ENCODE peak calls at places on chromosome 20, in five cellular contexts. One of them, this sample, is unnamed.

GRCh38 chr20:59939879-59940128 is 301 bp downstream of the PPP1R3D start:
- DNase-seq in right atrium auricular region: no peak
- DNase-seq in astrocyte: no peak
- DNase-seq in ascending aorta: no peak
- DNase-seq in endothelial cell of umbilical vein: no peak
- DNase-seq in this sample: no peak

GRCh38 chr20:47016068-47016664 is 121.5 kb downstream of the EYA2 start:
- DNase-seq in ascending aorta: no peak
- DNase-seq in endothelial cell of umbilical vein: no peak
- DNase-seq in right atrium auricular region: no peak
- DNase-seq in astrocyte: no peak
- DNase-seq in this sample: no peak

GRCh38 chr20:56788671-56789610 is 159.8 kb downstream of the TFAP2C start:
- DNase-seq in ascending aorta: no peak
- DNase-seq in right atrium auricular region: no peak
- DNase-seq in endothelial cell of umbilical vein: no peak
- DNase-seq in astrocyte: no peak
- DNase-seq in this sample: no peak

GRCh38 chr20:37911838-37912273 is 8.9 kb downstream of the VSTM2L start:
- DNase-seq in endothelial cell of umbilical vein: no peak
- DNase-seq in right atrium auricular region: no peak
- DNase-seq in ascending aorta: no peak
- DNase-seq in astrocyte: peak; percentile 23
- DNase-seq in this sample: no peak

GRCh38 chr20:5716953-5717352 is 33.2 kb upstream of the SHLD1 start:
- DNase-seq in ascending aorta: no peak
- DNase-seq in astrocyte: no peak
- DNase-seq in endothelial cell of umbilical vein: no peak
- DNase-seq in right atrium auricular region: no peak
- DNase-seq in this sample: no peak

GRCh38 chr20:4045741-4046140 is 30.4 kb upstream of the RNF24 start:
- DNase-seq in right atrium auricular region: peak; percentile 16
- DNase-seq in ascending aorta: no peak
- DNase-seq in astrocyte: peak; percentile 69
- DNase-seq in endothelial cell of umbilical vein: peak; percentile 13
- DNase-seq in this sample: no peak

GRCh38 chr20:38201356-38201755 is 36.3 kb upstream of the TGM2 start:
- DNase-seq in right atrium auricular region: peak; percentile 82
- DNase-seq in astrocyte: peak; percentile 78
- DNase-seq in ascending aorta: no peak
- DNase-seq in endothelial cell of umbilical vein: peak; percentile 39
- DNase-seq in this sample: no peak

GRCh38 chr20:10581823-10582222 is 92.0 kb downstream of the JAG1 start:
- DNase-seq in endothelial cell of umbilical vein: no peak
- DNase-seq in astrocyte: no peak
- DNase-seq in ascending aorta: no peak
- DNase-seq in right atrium auricular region: no peak
- DNase-seq in this sample: no peak

GRCh38 chr20:20083796-20084195 is 31.5 kb downstream of the CFAP61 start:
- DNase-seq in endothelial cell of umbilical vein: peak; percentile 33
- DNase-seq in astrocyte: peak; percentile 11
- DNase-seq in ascending aorta: no peak
- DNase-seq in right atrium auricular region: no peak
- DNase-seq in this sample: no peak

GRCh38 chr20:10949930-10950783 is 276.4 kb upstream of the JAG1 start:
- DNase-seq in right atrium auricular region: no peak
- DNase-seq in ascending aorta: no peak
- DNase-seq in astrocyte: no peak
- DNase-seq in endothelial cell of umbilical vein: no peak
- DNase-seq in this sample: no peak

GRCh38 chr20:2800590-2801458 is at the start of gene CPXM1:
- DNase-seq in right atrium auricular region: no peak
- DNase-seq in endothelial cell of umbilical vein: peak; percentile 26
- DNase-seq in astrocyte: no peak
- DNase-seq in ascending aorta: no peak
- DNase-seq in this sample: no peak

GRCh38 chr20:60820918-60821317 is 431.1 kb upstream of the CDH4 start:
- DNase-seq in endothelial cell of umbilical vein: no peak
- DNase-seq in astrocyte: no peak
- DNase-seq in ascending aorta: no peak
- DNase-seq in right atrium auricular region: no peak
- DNase-seq in this sample: no peak

GRCh38 chr20:60465439-60465838 is 507.2 kb downstream of the CDH26 start:
- DNase-seq in endothelial cell of umbilical vein: no peak
- DNase-seq in ascending aorta: no peak
- DNase-seq in astrocyte: no peak
- DNase-seq in right atrium auricular region: no peak
- DNase-seq in this sample: no peak

GRCh38 chr20:37991506-37992302 is 41.6 kb downstream of the TTI1 start:
- DNase-seq in endothelial cell of umbilical vein: no peak
- DNase-seq in ascending aorta: no peak
- DNase-seq in astrocyte: no peak
- DNase-seq in right atrium auricular region: no peak
- DNase-seq in this sample: no peak

GRCh38 chr20:40826699-40827098 is 137.7 kb upstream of the MAFB start:
- DNase-seq in ascending aorta: no peak
- DNase-seq in right atrium auricular region: no peak
- DNase-seq in astrocyte: no peak
- DNase-seq in endothelial cell of umbilical vein: no peak
- DNase-seq in this sample: no peak

GRCh38 chr20:33812673-33813462 is 1.7 kb downstream of the CHMP4B start:
- DNase-seq in endothelial cell of umbilical vein: peak; percentile 66
- DNase-seq in astrocyte: no peak
- DNase-seq in ascending aorta: no peak
- DNase-seq in right atrium auricular region: no peak
- DNase-seq in this sample: no peak

GRCh38 chr20:19889011-19889953 is 127.9 kb upstream of the NAA20 start:
- DNase-seq in astrocyte: peak; percentile 91
- DNase-seq in ascending aorta: no peak
- DNase-seq in endothelial cell of umbilical vein: peak; percentile 97
- DNase-seq in right atrium auricular region: peak; percentile 70
- DNase-seq in this sample: no peak

GRCh38 chr20:37827605-37828004 is 75.3 kb upstream of the VSTM2L start:
- DNase-seq in ascending aorta: no peak
- DNase-seq in right atrium auricular region: no peak
- DNase-seq in astrocyte: no peak
- DNase-seq in endothelial cell of umbilical vein: no peak
- DNase-seq in this sample: no peak

GRCh38 chr20:44765647-44766367 is 20.1 kb downstream of the KCNK15 start:
- DNase-seq in astrocyte: no peak
- DNase-seq in ascending aorta: no peak
- DNase-seq in right atrium auricular region: no peak
- DNase-seq in endothelial cell of umbilical vein: no peak
- DNase-seq in this sample: no peak

GRCh38 chr20:47576516-47577033 is 74.9 kb downstream of the NCOA3 start:
- DNase-seq in astrocyte: peak; percentile 91
- DNase-seq in endothelial cell of umbilical vein: peak; percentile 95
- DNase-seq in right atrium auricular region: peak; percentile 78
- DNase-seq in ascending aorta: no peak
- DNase-seq in this sample: no peak

GRCh38 chr20:33993800-33994623 is at the start of gene RALY:
- DNase-seq in astrocyte: peak; percentile 54
- DNase-seq in right atrium auricular region: peak; percentile 81
- DNase-seq in ascending aorta: peak; percentile 58
- DNase-seq in endothelial cell of umbilical vein: peak; percentile 78
- DNase-seq in this sample: no peak

GRCh38 chr20:32961956-32962517 is 42.2 kb downstream of the SUN5 start:
- DNase-seq in endothelial cell of umbilical vein: no peak
- DNase-seq in right atrium auricular region: peak; percentile 21
- DNase-seq in astrocyte: no peak
- DNase-seq in ascending aorta: no peak
- DNase-seq in this sample: no peak

GRCh38 chr20:19336601-19337000 is 124.2 kb downstream of the SLC24A3 start:
- DNase-seq in endothelial cell of umbilical vein: no peak
- DNase-seq in right atrium auricular region: no peak
- DNase-seq in ascending aorta: no peak
- DNase-seq in astrocyte: no peak
- DNase-seq in this sample: no peak

GRCh38 chr20:48455606-48456360 is 372.0 kb downstream of the PREX1 start:
- DNase-seq in astrocyte: no peak
- DNase-seq in ascending aorta: no peak
- DNase-seq in right atrium auricular region: no peak
- DNase-seq in endothelial cell of umbilical vein: no peak
- DNase-seq in this sample: no peak

GRCh38 chr20:51528263-51529026 is 14.1 kb downstream of the NFATC2 start:
- DNase-seq in endothelial cell of umbilical vein: peak; percentile 14
- DNase-seq in ascending aorta: no peak
- DNase-seq in right atrium auricular region: no peak
- DNase-seq in astrocyte: no peak
- DNase-seq in this sample: no peak

GRCh38 chr20:53943522-53944291 is 126.7 kb downstream of the BCAS1 start:
- DNase-seq in right atrium auricular region: no peak
- DNase-seq in ascending aorta: no peak
- DNase-seq in endothelial cell of umbilical vein: peak; percentile 64
- DNase-seq in astrocyte: no peak
- DNase-seq in this sample: no peak

DNA sequence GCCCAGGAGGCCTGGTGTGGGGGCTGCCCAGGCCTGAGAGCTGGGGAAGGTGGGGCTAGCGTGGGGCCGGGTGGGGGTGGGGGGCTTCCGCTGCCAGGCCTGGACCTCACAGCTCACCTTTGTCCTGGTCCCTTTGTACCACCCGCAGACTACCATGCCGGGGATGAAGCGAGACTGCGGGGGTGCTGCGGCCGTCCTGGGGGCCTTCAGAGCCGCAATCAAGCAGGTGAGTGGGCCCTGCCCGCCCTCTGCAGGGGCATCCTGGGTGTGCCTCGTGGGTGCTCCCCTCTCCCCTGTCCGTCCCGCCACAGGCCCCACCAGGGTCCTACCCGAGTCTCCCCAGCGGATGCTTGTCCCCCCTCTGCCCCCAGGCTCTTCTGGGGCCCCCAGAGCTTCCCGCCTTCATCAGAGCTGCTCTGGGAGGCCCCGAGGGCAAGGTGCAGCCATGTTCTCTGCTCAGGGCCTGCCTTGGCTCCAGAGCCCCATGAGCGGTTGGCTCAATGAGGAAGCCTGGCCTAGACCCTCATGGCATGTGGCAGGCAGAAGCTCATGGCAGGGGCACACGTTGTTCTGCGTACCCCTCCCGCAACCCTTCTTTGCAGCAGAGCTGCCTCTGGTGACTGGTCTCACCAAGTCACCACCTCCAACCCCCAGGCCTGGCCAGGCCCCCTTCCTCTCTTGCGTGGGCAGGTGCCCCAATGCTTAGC is 14.5 kb downstream of the NPEPL1 start:
- DNase-seq in endothelial cell of umbilical vein: no peak
- DNase-seq in ascending aorta: no peak
- DNase-seq in astrocyte: no peak
- DNase-seq in right atrium auricular region: peak; percentile 42
- DNase-seq in this sample: no peak
- TF ChIP-seq CTCF in endothelial cell of umbilical vein: no peak
- TF ChIP-seq CTCF in ascending aorta: no peak
- TF ChIP-seq CTCF in astrocyte: no peak
- TF ChIP-seq CTCF in right atrium auricular region: no peak
- TF ChIP-seq CTCF in this sample: no peak

DNA sequence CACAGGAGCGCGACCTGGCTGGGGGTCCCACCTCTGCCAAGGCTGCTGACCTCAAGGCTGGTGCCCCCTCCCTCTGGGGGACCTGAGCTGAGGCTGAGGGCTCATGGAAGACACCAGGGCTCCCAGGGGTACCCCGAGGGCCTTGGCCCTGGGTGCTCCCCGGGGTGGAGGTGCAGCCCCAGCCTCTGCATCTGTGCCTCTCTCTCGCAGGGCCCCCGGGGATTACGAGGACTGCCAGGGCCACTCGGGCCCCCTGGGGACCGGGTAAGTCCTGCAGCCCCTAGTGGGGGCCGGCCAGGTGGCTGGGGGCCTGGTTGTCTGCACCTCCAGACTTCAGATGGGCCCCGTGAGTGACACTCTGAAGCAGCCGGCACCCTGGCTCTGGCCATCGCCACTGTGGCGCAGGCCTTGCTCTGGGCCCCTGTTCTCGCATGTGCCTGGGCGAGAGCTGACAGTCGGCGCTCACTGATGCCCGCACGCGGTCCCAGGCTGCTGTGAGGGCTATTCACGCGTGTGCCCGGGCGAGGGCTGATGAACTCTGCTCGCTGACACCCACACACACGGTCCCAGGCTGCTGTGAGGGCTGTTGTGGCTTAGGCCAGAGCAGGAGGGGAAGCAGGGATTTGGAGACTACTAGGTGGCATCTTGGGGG is 9.3 kb downstream of the COL9A3 start:
- DNase-seq in endothelial cell of umbilical vein: no peak
- DNase-seq in astrocyte: no peak
- DNase-seq in ascending aorta: no peak
- DNase-seq in right atrium auricular region: no peak
- DNase-seq in this sample: no peak
- H3K4me3 ChIP-seq in endothelial cell of umbilical vein: no peak overlapping the region
- H3K4me3 ChIP-seq in astrocyte: no peak overlapping the region
- H3K4me3 ChIP-seq in ascending aorta: no peak overlapping the region
- H3K4me3 ChIP-seq in right atrium auricular region: no peak overlapping the region
- H3K4me3 ChIP-seq in this sample: no peak overlapping the region

DNA sequence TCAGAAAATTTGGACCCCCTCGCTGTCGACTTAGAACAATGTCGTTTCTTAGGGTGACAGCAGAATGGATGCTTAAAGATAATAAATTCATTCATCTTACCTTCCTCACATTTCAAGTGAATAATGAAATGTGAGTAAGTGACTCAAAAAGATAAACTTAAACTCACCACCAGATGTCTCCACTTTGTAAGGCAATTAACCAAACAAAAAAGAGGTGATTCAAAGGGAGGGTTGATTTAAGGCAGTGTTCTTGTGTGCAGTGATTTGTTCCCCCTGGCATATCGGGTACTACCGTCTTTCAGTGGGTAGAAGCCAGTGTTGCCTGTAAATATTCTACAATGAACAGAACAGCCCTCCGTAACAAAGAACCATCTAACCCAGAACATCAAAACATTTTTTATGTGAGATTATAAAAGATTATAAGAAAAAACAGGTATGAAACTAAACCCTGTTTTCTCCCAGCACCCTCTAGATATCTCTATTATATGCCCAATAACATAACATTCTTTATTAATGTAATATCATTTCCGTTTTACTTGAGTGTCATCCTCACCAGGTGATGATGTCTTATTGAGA is 589.7 kb downstream of the CBLN4 start:
- DNase-seq in ascending aorta: no peak
- DNase-seq in astrocyte: no peak
- DNase-seq in endothelial cell of umbilical vein: no peak
- DNase-seq in right atrium auricular region: no peak
- DNase-seq in this sample: no peak
- TF ChIP-seq CTCF in ascending aorta: peak; percentile 29
- TF ChIP-seq CTCF in astrocyte: peak; percentile 27
- TF ChIP-seq CTCF in endothelial cell of umbilical vein: no peak
- TF ChIP-seq CTCF in right atrium auricular region: peak; percentile 62
- TF ChIP-seq CTCF in this sample: no peak

GRCh38 chr20:50347568-50347981 is 156.9 kb downstream of the CEBPB start:
- DNase-seq in right atrium auricular region: no peak
- DNase-seq in astrocyte: no peak
- DNase-seq in ascending aorta: no peak
- DNase-seq in endothelial cell of umbilical vein: no peak
- DNase-seq in this sample: no peak

GRCh38 chr20:50344232-50345071 is 153.8 kb downstream of the CEBPB start:
- DNase-seq in ascending aorta: no peak
- DNase-seq in endothelial cell of umbilical vein: no peak
- DNase-seq in astrocyte: no peak
- DNase-seq in right atrium auricular region: no peak
- DNase-seq in this sample: no peak

GRCh38 chr20:50348118-50348517 is 157.5 kb downstream of the CEBPB start:
- DNase-seq in right atrium auricular region: peak; percentile 70
- DNase-seq in endothelial cell of umbilical vein: no peak
- DNase-seq in ascending aorta: no peak
- DNase-seq in astrocyte: no peak
- DNase-seq in this sample: no peak

GRCh38 chr20:50345712-50346371 is 155.2 kb downstream of the CEBPB start:
- DNase-seq in astrocyte: no peak
- DNase-seq in endothelial cell of umbilical vein: no peak
- DNase-seq in ascending aorta: no peak
- DNase-seq in right atrium auricular region: no peak
- DNase-seq in this sample: no peak

GRCh38 chr20:50346372-50347347 is 156.0 kb downstream of the CEBPB start:
- DNase-seq in ascending aorta: peak; percentile 71
- DNase-seq in right atrium auricular region: peak; percentile 93
- DNase-seq in endothelial cell of umbilical vein: peak; percentile 81
- DNase-seq in astrocyte: peak; percentile 73
- DNase-seq in this sample: peak; percentile 74
- H3K4me3 ChIP-seq in ascending aorta: peak overlapping the region; percentile 44
- H3K4me3 ChIP-seq in right atrium auricular region: peak overlapping the region; percentile 27
- H3K4me3 ChIP-seq in endothelial cell of umbilical vein: no peak overlapping the region
- H3K4me3 ChIP-seq in astrocyte: no peak overlapping the region
- H3K4me3 ChIP-seq in this sample: no peak overlapping the region

This sample was measured in AG04449.